ENCODE peak calls at places on chromosomes 4 and X, in nine cellular contexts. X, U, J, Z, M, K, W, P and A are unnamed samples.

GRCh38 chr4:16573744-16574143 is 324.7 kb downstream of the LDB2 start:
- DNase-seq in Z (peak; percentile 29), J (no peak), M (peak; percentile 50), U (no peak), X (no peak), W (peak; percentile 90), K (no peak), P (no peak), A (peak; percentile 35)

GRCh38 chrX:155881158-155881993 is at the start of gene VAMP7:
- DNase-seq in X (peak; percentile 62), P (peak; percentile 85), J (peak; percentile 78), U (peak; percentile 92), Z (peak; percentile 93), K (peak; percentile 31), W (peak; percentile 90), M (peak; percentile 88), A (peak; percentile 86)

GRCh38 chrX:123476636-123477219 is 256.1 kb downstream of the THOC2 start:
- DNase-seq in P (no peak), K (no peak), J (no peak), U (no peak), Z (no peak), M (no peak), X (no peak), W (no peak), A (no peak)

GRCh38 chrX:153726286-153727107 is 1.8 kb downstream of the ABCD1 start:
- DNase-seq in Z (no peak), M (peak; percentile 37), K (no peak), W (peak; percentile 31), J (peak; percentile 59), X (no peak), U (peak; percentile 83), P (peak; percentile 77), A (peak; percentile 59)

GRCh38 chr4:23006756-23007155 is 314.0 kb downstream of the GBA3 start:
- DNase-seq in W (peak; percentile 44), U (no peak), P (no peak), Z (no peak), M (no peak), J (no peak), K (peak; percentile 79), X (no peak), A (no peak)

GRCh38 chrX:153771261-153771681 is 7.2 kb downstream of the PLXNB3 start:
- DNase-seq in Z (no peak), J (no peak), P (no peak), U (no peak), M (no peak), K (no peak), W (no peak), X (no peak), A (no peak)

GRCh38 chrX:132855760-132856341 is 102.6 kb downstream of the HS6ST2 start:
- DNase-seq in J (no peak), M (no peak), P (no peak), K (no peak), U (no peak), Z (no peak), W (no peak), X (no peak), A (no peak)

GRCh38 chr4:153209410-153209809 is 5.2 kb downstream of the TRIM2 start:
- DNase-seq in P (no peak), W (no peak), M (no peak), Z (no peak), J (no peak), X (no peak), U (no peak), K (no peak), A (no peak)

GRCh38 chrX:37779857-37780256 is at the start of gene CYBB:
- DNase-seq in W (no peak), K (no peak), U (no peak), P (no peak), X (no peak), Z (no peak), J (no peak), M (no peak), A (no peak)

GRCh38 chrX:16185725-16186136 is 18.4 kb downstream of the MAGEB17 start:
- DNase-seq in X (no peak), Z (peak; percentile 96), W (peak; percentile 90), U (no peak), K (peak; percentile 44), M (no peak), P (peak; percentile 43), J (no peak), A (no peak)

GRCh38 chr4:1842993-1843448 is 12.9 kb downstream of the LETM1 start:
- DNase-seq in M (no peak), X (no peak), K (peak; percentile 44), P (no peak), U (no peak), W (peak; percentile 47), J (no peak), Z (peak; percentile 61), A (peak; percentile 31)

GRCh38 chr4:78137538-78137937 is 80.4 kb downstream of the FRAS1 start:
- DNase-seq in X (no peak), K (no peak), Z (no peak), W (peak; percentile 31), U (no peak), P (no peak), M (no peak), J (no peak), A (no peak)

GRCh38 chrX:49972313-49972712 is 49.9 kb downstream of the CLCN5 start:
- DNase-seq in P (no peak), Z (no peak), X (no peak), W (no peak), J (no peak), K (no peak), M (no peak), U (no peak), A (no peak)

GRCh38 chr4:141686929-141687328 is 50.5 kb downstream of the IL15 start:
- DNase-seq in P (no peak), U (no peak), J (no peak), X (no peak), K (no peak), W (peak; percentile 96), Z (peak; percentile 21), M (no peak), A (peak; percentile 7)

GRCh38 chrX:44898411-44899221 is 25.6 kb downstream of the KDM6A start:
- DNase-seq in Z (no peak), J (no peak), X (no peak), W (no peak), U (no peak), K (no peak), P (no peak), M (no peak), A (no peak)

GRCh38 chrX:22025751-22026150 is 6.4 kb upstream of the PHEX start:
- DNase-seq in X (no peak), U (no peak), J (no peak), Z (no peak), P (no peak), K (no peak), W (no peak), M (no peak), A (no peak)

GRCh38 chr4:16140520-16141249 is 56.9 kb upstream of the PROM1 start:
- DNase-seq in Z (peak; percentile 95), M (no peak), X (no peak), W (peak; percentile 94), J (no peak), U (no peak), K (peak; percentile 91), P (no peak), A (no peak)

GRCh38 chr4:40829586-40829985 is 79.8 kb downstream of the NSUN7 start:
- DNase-seq in U (peak; percentile 52), Z (no peak), K (no peak), P (no peak), W (no peak), M (no peak), X (no peak), J (no peak), A (no peak)

GRCh38 chr4:183284965-183285364 is 35.1 kb downstream of the CLDN22 start:
- DNase-seq in W (peak; percentile 48), X (no peak), M (no peak), U (no peak), P (no peak), Z (no peak), J (no peak), K (peak; percentile 38), A (no peak)

GRCh38 chr4:54449999-54450398 is 207.8 kb upstream of the KIT start:
- DNase-seq in U (no peak), Z (no peak), X (no peak), K (no peak), J (no peak), W (no peak), M (no peak), P (no peak), A (no peak)

GRCh38 chr4:144699565-144699964 is 53.6 kb downstream of the HHIP start:
- DNase-seq in Z (peak; percentile 77), K (no peak), X (no peak), W (peak; percentile 18), P (no peak), J (no peak), U (no peak), M (no peak), A (no peak)